ENCODE peak calls at places on chromosomes 7 and 10, in ten cellular contexts. E is GM12878, R is K562, F is NB4, L is heart left ventricle, V is tibial nerve, K is uterus, M is ovary, G is esophagus squamous epithelium, H is prostate gland. A is an unnamed sample.

GRCh38 chr10:123579675-123580074 is 86.5 kb upstream of the GPR26 start:
- DNase-seq in E (no peak), R (no peak), F (no peak), L (no peak), V (no peak), K (no peak), M (no peak), G (no peak), H (no peak), A (no peak)

GRCh38 chr7:27901028-27901760 is 161.2 kb downstream of the TAX1BP1 start:
- DNase-seq in E (peak), R (no peak), F (peak), L (no peak), V (no peak), K (no peak), M (no peak), G (no peak), H (no peak), A (no peak)

GRCh38 chr7:110065112-110065511 is 1025.8 kb upstream of the LRRN3 start:
- DNase-seq in E (no peak), R (no peak), F (no peak), L (no peak), V (no peak), K (no peak), M (no peak), G (no peak), H (no peak), A (no peak)

GRCh38 chr7:1854521-1855395 is 184.7 kb downstream of the ELFN1 start:
- DNase-seq in E (no peak), R (peak), F (peak), L (peak), V (no peak), K (no peak), M (no peak), G (no peak), H (no peak), A (peak)

GRCh38 chr10:28254290-28254985 is 48.4 kb downstream of the MPP7 start:
- DNase-seq in E (no peak), R (no peak), F (no peak), L (no peak), V (no peak), K (peak), M (no peak), G (no peak), H (peak), A (no peak)

GRCh38 chr10:129780901-129781795 is 182.9 kb downstream of the EBF3 start:
- DNase-seq in E (no peak), R (no peak), F (no peak), L (no peak), V (no peak), K (no peak), M (no peak), G (no peak), H (no peak), A (no peak)

GRCh38 chr10:46552526-46553237 is 3.8 kb downstream of the GPRIN2 start:
- DNase-seq in E (no peak), R (no peak), F (no peak), L (peak), V (no peak), K (no peak), M (peak), G (no peak), H (peak), A (no peak)

GRCh38 chr7:137563986-137564385 is 220.5 kb upstream of the PTN start:
- DNase-seq in E (no peak), R (no peak), F (no peak), L (no peak), V (no peak), K (no peak), M (no peak), G (no peak), H (no peak), A (no peak)

GRCh38 chr10:11573497-11573896 is 38.0 kb downstream of the USP6NL start:
- DNase-seq in E (peak), R (no peak), F (peak), L (no peak), V (no peak), K (no peak), M (no peak), G (no peak), H (no peak), A (peak)

GRCh38 chr7:106447318-106447847 is 162.6 kb upstream of the NAMPT start:
- DNase-seq in E (no peak), R (peak), F (no peak), L (no peak), V (no peak), K (no peak), M (no peak), G (no peak), H (no peak), A (no peak)

GRCh38 chr7:115707684-115708341 is 322.8 kb downstream of the TFEC start:
- DNase-seq in E (no peak), R (no peak), F (no peak), L (no peak), V (no peak), K (no peak), M (no peak), G (no peak), H (no peak), A (no peak)

GRCh38 chr10:28391283-28391682 is 88.4 kb upstream of the MPP7 start:
- DNase-seq in E (no peak), R (no peak), F (no peak), L (no peak), V (no peak), K (no peak), M (no peak), G (no peak), H (no peak), A (no peak)

GRCh38 chr10:131858583-131859340 is 42.0 kb upstream of the PPP2R2D start:
- DNase-seq in E (no peak), R (no peak), F (no peak), L (no peak), V (no peak), K (peak), M (no peak), G (no peak), H (no peak), A (no peak)

GRCh38 chr7:101757879-101758278 is 59.5 kb upstream of the CUX1 start:
- DNase-seq in E (no peak), R (no peak), F (no peak), L (no peak), V (no peak), K (no peak), M (no peak), G (no peak), H (no peak), A (no peak)

GRCh38 chr10:60309371-60309770 is 80.3 kb downstream of the ANK3 start:
- DNase-seq in E (no peak), R (no peak), F (no peak), L (no peak), V (no peak), K (no peak), M (no peak), G (no peak), H (no peak), A (no peak)

GRCh38 chr7:46479680-46480079 is 558.6 kb upstream of the IGFBP3 start:
- DNase-seq in E (no peak), R (no peak), F (no peak), L (no peak), V (no peak), K (no peak), M (no peak), G (no peak), H (no peak), A (no peak)

GRCh38 chr7:107687656-107688055 is 27.0 kb downstream of the SLC26A4 start:
- DNase-seq in E (no peak), R (no peak), F (no peak), L (no peak), V (no peak), K (no peak), M (no peak), G (no peak), H (no peak), A (no peak)

GRCh38 chr10:132589681-132590080 is 52.1 kb downstream of the INPP5A start:
- DNase-seq in E (no peak), R (no peak), F (peak), L (no peak), V (no peak), K (no peak), M (no peak), G (no peak), H (no peak), A (no peak)

GRCh38 chr10:14822879-14823755 is 14.7 kb downstream of the CDNF start:
- DNase-seq in E (no peak), R (peak), F (peak), L (no peak), V (no peak), K (peak), M (no peak), G (no peak), H (no peak), A (peak)

GRCh38 chr7:28200598-28200997 is 20.0 kb upstream of the JAZF1 start:
- DNase-seq in E (no peak), R (no peak), F (no peak), L (no peak), V (no peak), K (no peak), M (no peak), G (no peak), H (no peak), A (no peak)

GRCh38 chr7:36969376-36969775 is 245.1 kb upstream of the AOAH start:
- DNase-seq in E (no peak), R (no peak), F (peak), L (no peak), V (no peak), K (no peak), M (no peak), G (no peak), H (no peak), A (no peak)

GRCh38 chr10:106941297-106942034 is 223.0 kb downstream of the SORCS1 start:
- DNase-seq in E (no peak), R (peak), F (no peak), L (no peak), V (no peak), K (no peak), M (peak), G (no peak), H (no peak), A (peak)

GRCh38 chr10:9792181-9792580 is 1225.5 kb upstream of the CELF2 start:
- DNase-seq in E (no peak), R (no peak), F (no peak), L (no peak), V (no peak), K (no peak), M (no peak), G (no peak), H (no peak), A (no peak)

GRCh38 chr10:110765513-110766375 is 106.0 kb upstream of the PDCD4 start:
- DNase-seq in E (no peak), R (peak), F (peak), L (no peak), V (no peak), K (no peak), M (no peak), G (no peak), H (no peak), A (no peak)

GRCh38 chr10:83605783-83606182 is 533.5 kb upstream of the GHITM start:
- DNase-seq in E (no peak), R (no peak), F (no peak), L (no peak), V (no peak), K (no peak), M (no peak), G (no peak), H (no peak), A (no peak)

GRCh38 chr7:81845628-81846259 is 75.9 kb upstream of the HGF start:
- DNase-seq in E (peak), R (no peak), F (peak), L (no peak), V (no peak), K (no peak), M (no peak), G (no peak), H (no peak), A (no peak)

GRCh38 chr7:24936121-24936824 is 43.7 kb downstream of the OSBPL3 start:
- DNase-seq in E (peak), R (no peak), F (no peak), L (no peak), V (no peak), K (no peak), M (no peak), G (no peak), H (no peak), A (no peak)

GRCh38 chr7:112940314-112940732 is 146.3 kb downstream of the GPR85 start:
- DNase-seq in E (no peak), R (no peak), F (no peak), L (no peak), V (no peak), K (no peak), M (no peak), G (no peak), H (no peak), A (no peak)

GRCh38 chr7:112937651-112938390 is 147.6 kb upstream of the TMEM168 start:
- DNase-seq in E (no peak), R (no peak), F (no peak), L (no peak), V (no peak), K (no peak), M (no peak), G (no peak), H (no peak), A (no peak)

GRCh38 chr7:112942981-112943380 is 143.6 kb downstream of the GPR85 start:
- DNase-seq in E (no peak), R (no peak), F (no peak), L (no peak), V (no peak), K (no peak), M (no peak), G (no peak), H (no peak), A (no peak)

GRCh38 chr7:112938895-112939588 is 147.6 kb downstream of the GPR85 start:
- DNase-seq in E (no peak), R (peak), F (no peak), L (peak), V (no peak), K (peak), M (peak), G (no peak), H (peak), A (peak)

GRCh38 chr7:112939589-112940313 is 146.9 kb downstream of the GPR85 start:
- DNase-seq in E (peak), R (peak), F (peak), L (peak), V (peak), K (peak), M (peak), G (peak), H (peak), A (peak)
- TF ChIP-seq POLR2A in E (peak), R (peak), F (peak), L (peak), V (peak), K (no peak), M (peak), G (no peak), H (peak), A (peak)

GRCh38 chr10:30553625-30554442 is 75.7 kb downstream of the LYZL2 start:
- DNase-seq in E (no peak), R (peak), F (peak), L (peak), V (peak), K (peak), M (peak), G (no peak), H (peak), A (peak)
- TF ChIP-seq POLR2A in E (no peak), R (peak), F (no peak), L (peak), V (no peak), K (peak), M (peak), G (no peak), H (no peak), A (no peak)

DNA sequence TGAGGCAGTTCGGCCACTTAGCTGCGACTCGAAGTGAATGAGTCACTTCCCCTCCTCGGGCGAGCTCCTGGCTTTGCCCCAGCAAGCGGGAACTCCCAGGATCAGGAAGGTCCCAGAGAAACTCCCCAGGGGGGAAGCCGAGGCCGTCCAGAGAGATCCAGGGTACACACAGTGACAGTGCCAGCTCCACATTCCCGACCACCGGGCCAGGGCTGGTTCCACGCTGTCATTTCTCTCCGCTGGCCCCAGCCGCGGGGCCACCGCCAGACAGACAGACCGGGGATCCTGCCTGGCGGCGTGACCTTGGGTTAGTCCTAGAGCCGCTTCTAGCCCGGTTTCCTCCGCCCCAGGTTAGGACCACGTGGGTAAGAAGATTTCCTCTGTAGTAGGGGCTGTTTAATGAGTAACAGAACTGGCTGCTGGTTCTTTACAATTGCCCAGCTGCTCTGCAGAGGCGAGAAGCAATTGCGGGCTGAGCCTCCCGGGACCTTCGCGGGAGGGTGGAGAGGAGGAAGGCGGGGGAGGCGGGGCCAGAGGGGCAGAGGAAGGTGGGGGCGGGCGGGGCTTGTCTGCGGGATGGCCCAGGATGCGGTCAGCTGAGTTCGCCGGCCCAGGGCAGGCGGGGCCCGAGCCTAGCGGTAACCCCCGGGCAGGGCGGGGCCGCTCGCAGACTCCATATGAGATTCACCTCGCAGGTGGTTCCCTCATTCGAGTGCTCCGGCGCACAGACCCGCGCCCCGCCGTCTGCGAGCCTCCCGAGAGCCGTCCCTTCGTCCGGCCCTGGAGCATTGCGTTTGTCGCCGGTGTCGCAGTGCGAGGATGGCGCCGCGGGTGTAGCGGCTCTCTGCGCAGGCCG is at the start of gene UPP1:
- DNase-seq in E (peak), R (peak), F (peak), L (peak), V (peak), K (peak), M (peak), G (peak), H (peak), A (peak)
- TF ChIP-seq POLR2A in E (peak), R (peak), F (peak), L (peak), V (peak), K (peak), M (no peak), G (no peak), H (peak), A (peak)

GRCh38 chr7:4775281-4776159 is at the start of gene AP5Z1:
- DNase-seq in E (peak), R (peak), F (peak), L (peak), V (peak), K (peak), M (peak), G (peak), H (peak), A (peak)
- TF ChIP-seq POLR2A in E (peak), R (peak), F (peak), L (peak), V (peak), K (peak), M (peak), G (no peak), H (peak), A (peak)

DNA sequence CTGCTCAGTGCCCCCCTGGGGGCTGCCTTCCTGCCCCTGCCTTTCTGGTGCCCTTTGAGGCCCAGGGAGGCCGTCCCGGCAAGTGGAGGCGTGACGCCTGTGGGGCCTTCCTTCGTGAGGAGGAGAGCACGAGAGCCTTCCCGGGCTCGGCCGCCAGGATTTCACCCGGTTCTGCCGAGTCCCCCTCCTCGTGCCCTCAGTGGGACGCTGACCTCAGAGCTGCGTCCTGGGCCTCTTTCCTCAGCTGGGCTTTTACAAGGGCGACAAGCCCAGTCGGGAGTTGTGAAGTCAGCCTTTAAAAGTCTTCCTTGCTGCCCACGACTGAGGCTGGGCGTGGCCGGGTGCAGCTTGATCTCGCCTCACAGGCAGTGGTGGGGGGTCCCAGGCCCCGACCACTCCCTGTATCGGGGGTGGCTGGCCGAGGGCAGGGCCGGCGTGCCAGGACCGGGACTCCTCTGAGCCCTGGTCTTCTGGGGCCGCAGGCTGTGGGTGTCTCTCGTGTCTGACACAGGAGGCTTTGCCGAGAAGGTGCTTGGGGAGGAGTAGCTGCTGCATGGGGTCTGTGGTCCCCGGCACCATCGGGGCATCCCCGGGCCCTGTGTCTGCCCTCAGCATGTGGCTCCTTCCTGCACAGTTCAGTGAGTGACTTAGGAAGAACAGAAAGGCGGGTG is 41.8 kb downstream of the FAM20C start:
- DNase-seq in E (no peak), R (no peak), F (no peak), L (no peak), V (no peak), K (peak), M (no peak), G (no peak), H (peak), A (no peak)
- TF ChIP-seq POLR2A in E (no peak), R (no peak), F (no peak), L (no peak), V (no peak), K (no peak), M (no peak), G (no peak), H (no peak), A (no peak)

GRCh38 chr7:65037740-65038678 is 31.5 kb upstream of the ERV3-1 start:
- DNase-seq in E (peak), R (peak), F (peak), L (peak), V (peak), K (peak), M (peak), G (peak), H (peak), A (peak)
- TF ChIP-seq POLR2A in E (peak), R (peak), F (peak), L (peak), V (no peak), K (peak), M (no peak), G (no peak), H (peak), A (peak)

GRCh38 chr10:114908896-114909295 is 29.1 kb upstream of the TRUB1 start:
- DNase-seq in E (no peak), R (no peak), F (no peak), L (no peak), V (no peak), K (no peak), M (no peak), G (no peak), H (no peak), A (no peak)

GRCh38 chr10:114914545-114914944 is 23.4 kb upstream of the TRUB1 start:
- DNase-seq in E (no peak), R (no peak), F (no peak), L (no peak), V (no peak), K (no peak), M (no peak), G (no peak), H (no peak), A (no peak)

GRCh38 chr10:114911801-114912479 is 26.1 kb upstream of the TRUB1 start:
- DNase-seq in E (no peak), R (no peak), F (no peak), L (no peak), V (no peak), K (no peak), M (no peak), G (no peak), H (no peak), A (no peak)

GRCh38 chr10:114915294-114915693 is 22.7 kb upstream of the TRUB1 start:
- DNase-seq in E (no peak), R (no peak), F (no peak), L (no peak), V (no peak), K (no peak), M (no peak), G (no peak), H (no peak), A (no peak)

GRCh38 chr10:114911052-114911697 is 26.8 kb upstream of the TRUB1 start:
- DNase-seq in E (no peak), R (no peak), F (no peak), L (no peak), V (no peak), K (no peak), M (no peak), G (no peak), H (no peak), A (no peak)
- TF ChIP-seq POLR2A in E (no peak), R (no peak), F (no peak), L (no peak), V (no peak), K (no peak), M (no peak), G (no peak), H (no peak), A (no peak)

DNA sequence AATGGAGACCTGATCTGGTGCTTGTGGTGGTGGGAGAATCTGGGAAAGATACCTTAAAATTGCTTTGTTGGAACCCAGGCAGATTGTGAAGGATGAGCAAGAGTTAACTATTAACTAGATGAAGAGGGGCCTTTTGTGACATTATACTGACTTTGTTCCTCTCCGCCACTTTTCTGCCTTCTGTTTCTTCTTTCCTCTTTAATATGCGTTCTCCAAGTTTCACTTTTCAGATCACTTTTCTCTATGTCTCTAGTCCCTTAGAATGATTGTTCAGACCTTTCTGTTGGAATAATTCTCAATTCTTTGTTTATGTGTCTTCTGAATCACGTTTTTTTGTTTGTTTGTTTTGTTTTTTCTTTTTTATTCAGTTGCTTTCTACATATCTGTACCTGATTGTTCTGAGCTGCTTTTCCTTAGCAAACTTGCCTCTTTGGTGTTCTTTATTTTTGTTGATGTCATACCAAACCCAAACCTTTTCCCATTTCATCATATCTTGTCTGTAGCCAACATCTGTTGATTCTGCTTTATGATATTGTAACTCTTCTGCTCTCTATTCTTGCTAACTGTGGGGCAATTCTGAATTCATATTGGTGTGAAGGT is 2.8 kb downstream of the BMPR1A start:
- DNase-seq in E (no peak), R (no peak), F (peak), L (no peak), V (no peak), K (no peak), M (no peak), G (no peak), H (no peak), A (no peak)
- TF ChIP-seq POLR2A in E (no peak), R (no peak), F (no peak), L (no peak), V (no peak), K (no peak), M (no peak), G (no peak), H (no peak), A (no peak)